ENCODE peak calls at places on chromosomes 13 and 19, in five cellular contexts. One of them, this sample, is unnamed.

GRCh38 chr13:41061914-41062837 is 867 bp downstream of the WBP4 start:
- DNase-seq in B cell: no peak
- DNase-seq in GM12865: no peak
- DNase-seq in fibroblast of the aortic adventitia: peak
- DNase-seq in ascending aorta: no peak
- DNase-seq in this sample: no peak

GRCh38 chr19:10389863-10390262 is 9.5 kb upstream of the TYK2 start:
- DNase-seq in ascending aorta: no peak
- DNase-seq in B cell: peak
- DNase-seq in fibroblast of the aortic adventitia: no peak
- DNase-seq in GM12865: peak
- DNase-seq in this sample: peak

GRCh38 chr13:107170270-107170931 is 602.5 kb upstream of the ARGLU1 start:
- DNase-seq in B cell: no peak
- DNase-seq in fibroblast of the aortic adventitia: no peak
- DNase-seq in ascending aorta: no peak
- DNase-seq in GM12865: no peak
- DNase-seq in this sample: no peak

GRCh38 chr19:33150852-33151518 is 19.1 kb downstream of the WDR88 start:
- DNase-seq in B cell: no peak
- DNase-seq in ascending aorta: no peak
- DNase-seq in GM12865: no peak
- DNase-seq in fibroblast of the aortic adventitia: no peak
- DNase-seq in this sample: no peak

GRCh38 chr13:41608779-41609178 is 151.4 kb downstream of the RGCC start:
- DNase-seq in ascending aorta: no peak
- DNase-seq in GM12865: no peak
- DNase-seq in fibroblast of the aortic adventitia: no peak
- DNase-seq in B cell: no peak
- DNase-seq in this sample: no peak

GRCh38 chr19:41735071-41735623 is 20.2 kb upstream of the CEACAM6 start:
- DNase-seq in ascending aorta: no peak
- DNase-seq in fibroblast of the aortic adventitia: no peak
- DNase-seq in B cell: no peak
- DNase-seq in GM12865: no peak
- DNase-seq in this sample: no peak

GRCh38 chr19:23439623-23440022 is 44.4 kb upstream of the ZNF91 start:
- DNase-seq in GM12865: no peak
- DNase-seq in fibroblast of the aortic adventitia: no peak
- DNase-seq in B cell: no peak
- DNase-seq in ascending aorta: no peak
- DNase-seq in this sample: no peak

GRCh38 chr13:78787189-78787588 is 128.2 kb upstream of the OBI1 start:
- DNase-seq in ascending aorta: no peak
- DNase-seq in fibroblast of the aortic adventitia: no peak
- DNase-seq in GM12865: peak
- DNase-seq in B cell: no peak
- DNase-seq in this sample: no peak

GRCh38 chr19:31350033-31350692 is 927 bp upstream of the TSHZ3 start:
- DNase-seq in B cell: no peak
- DNase-seq in fibroblast of the aortic adventitia: no peak
- DNase-seq in ascending aorta: peak
- DNase-seq in GM12865: no peak
- DNase-seq in this sample: no peak

GRCh38 chr19:17539288-17540117 is 15.9 kb upstream of the COLGALT1 start:
- DNase-seq in fibroblast of the aortic adventitia: peak
- DNase-seq in GM12865: peak
- DNase-seq in B cell: peak
- DNase-seq in ascending aorta: peak
- DNase-seq in this sample: peak
- TF ChIP-seq CTCF in fibroblast of the aortic adventitia: peak
- TF ChIP-seq CTCF in GM12865: no peak
- TF ChIP-seq CTCF in B cell: no peak
- TF ChIP-seq CTCF in ascending aorta: peak
- TF ChIP-seq CTCF in this sample: peak

GRCh38 chr13:65965496-65965895 is 1264.6 kb downstream of the PCDH9 start:
- DNase-seq in B cell: no peak
- DNase-seq in fibroblast of the aortic adventitia: peak
- DNase-seq in ascending aorta: no peak
- DNase-seq in GM12865: no peak
- DNase-seq in this sample: no peak

GRCh38 chr13:65964672-65965071 is 1265.5 kb downstream of the PCDH9 start:
- DNase-seq in ascending aorta: no peak
- DNase-seq in GM12865: no peak
- DNase-seq in fibroblast of the aortic adventitia: no peak
- DNase-seq in B cell: no peak
- DNase-seq in this sample: no peak

GRCh38 chr13:65971541-65971940 is 1258.6 kb downstream of the PCDH9 start:
- DNase-seq in GM12865: no peak
- DNase-seq in fibroblast of the aortic adventitia: no peak
- DNase-seq in B cell: no peak
- DNase-seq in ascending aorta: no peak
- DNase-seq in this sample: no peak

GRCh38 chr13:65966991-65967451 is 1263.1 kb downstream of the PCDH9 start:
- DNase-seq in B cell: no peak
- DNase-seq in GM12865: peak
- DNase-seq in ascending aorta: no peak
- DNase-seq in fibroblast of the aortic adventitia: peak
- DNase-seq in this sample: no peak
- TF ChIP-seq CTCF in B cell: no peak
- TF ChIP-seq CTCF in GM12865: no peak
- TF ChIP-seq CTCF in ascending aorta: peak
- TF ChIP-seq CTCF in fibroblast of the aortic adventitia: peak
- TF ChIP-seq CTCF in this sample: no peak

DNA sequence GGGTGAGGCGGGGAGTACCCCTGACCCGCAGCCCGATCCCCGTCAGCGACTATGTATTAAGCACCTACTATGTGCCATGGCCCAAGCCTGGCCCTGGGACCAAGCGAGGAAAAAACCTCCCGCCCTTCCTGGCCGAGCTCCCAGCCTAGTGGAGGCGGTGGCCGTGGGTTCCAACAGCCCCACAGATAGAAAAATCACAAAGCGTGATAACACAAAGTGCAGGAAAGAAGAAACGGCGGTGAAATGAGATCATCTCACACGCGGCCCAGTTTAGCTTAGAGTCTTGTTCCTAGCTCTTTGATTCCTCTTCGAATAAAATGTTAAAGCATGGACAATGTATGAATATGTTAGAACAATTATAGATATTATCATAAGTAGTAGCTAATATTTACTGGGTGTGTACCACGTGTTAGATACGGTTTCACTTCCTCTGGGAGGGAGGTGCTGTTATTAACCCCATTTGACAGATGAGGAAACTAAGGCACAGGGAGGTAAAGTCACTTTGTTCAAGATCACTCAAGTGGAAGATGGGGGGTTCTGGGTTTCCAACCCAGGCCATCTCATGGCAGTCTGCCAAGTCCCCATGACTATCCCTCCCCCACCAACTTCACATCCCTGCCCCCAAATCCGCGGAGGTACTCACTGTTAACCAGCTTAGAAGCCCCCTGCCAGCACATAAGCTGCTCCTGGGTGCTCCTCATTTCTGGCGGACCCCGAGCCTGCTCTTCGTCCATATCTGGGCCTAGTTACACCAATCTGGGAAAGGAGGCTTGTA is 1.2 kb upstream of the FXYD7 start:
- DNase-seq in ascending aorta: no peak
- DNase-seq in GM12865: no peak
- DNase-seq in B cell: peak
- DNase-seq in fibroblast of the aortic adventitia: no peak
- DNase-seq in this sample: no peak
- TF ChIP-seq CTCF in ascending aorta: no peak
- TF ChIP-seq CTCF in GM12865: no peak
- TF ChIP-seq CTCF in B cell: no peak
- TF ChIP-seq CTCF in fibroblast of the aortic adventitia: no peak
- TF ChIP-seq CTCF in this sample: no peak

DNA sequence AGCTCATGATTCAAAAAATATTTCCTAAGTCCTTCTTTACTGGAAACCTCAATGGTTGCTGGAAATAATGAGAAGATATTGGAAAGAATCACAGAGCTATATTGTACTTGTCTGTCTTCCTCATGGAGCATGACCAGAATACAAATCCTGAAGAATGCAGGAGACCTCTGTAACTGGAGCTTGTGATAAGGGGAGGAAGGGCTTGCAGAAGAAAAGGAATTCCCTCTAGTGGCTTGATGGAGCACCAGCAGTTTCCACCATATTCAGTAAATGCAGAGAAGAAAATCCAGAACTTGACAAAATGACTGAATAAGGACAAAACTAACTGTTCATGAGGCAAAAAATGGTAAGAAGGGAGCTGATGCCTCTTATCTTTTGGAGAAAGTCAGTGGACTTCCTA is 1333.1 kb downstream of the EFNB2 start:
- DNase-seq in B cell: no peak
- DNase-seq in ascending aorta: no peak
- DNase-seq in GM12865: peak
- DNase-seq in fibroblast of the aortic adventitia: peak
- DNase-seq in this sample: no peak
- TF ChIP-seq CTCF in B cell: no peak
- TF ChIP-seq CTCF in ascending aorta: peak
- TF ChIP-seq CTCF in GM12865: peak
- TF ChIP-seq CTCF in fibroblast of the aortic adventitia: peak
- TF ChIP-seq CTCF in this sample: peak

This sample was measured in GM13976.